ENCODE peak calls at places on chromosomes 6 and 20, in six cellular contexts. One of them, this sample, is unnamed.

GRCh38 chr20:11952621-11953020 is 34.9 kb downstream of the BTBD3 start:
- DNase-seq in neuronal stem cell: no peak
- DNase-seq in H9: no peak
- DNase-seq in mesendoderm: no peak
- DNase-seq in mesenchymal stem cell: no peak
- DNase-seq in H1: no peak
- DNase-seq in this sample: peak

GRCh38 chr6:34339971-34340370 is 52.5 kb downstream of the NUDT3 start:
- DNase-seq in neuronal stem cell: no peak
- DNase-seq in H9: no peak
- DNase-seq in mesendoderm: peak
- DNase-seq in mesenchymal stem cell: no peak
- DNase-seq in H1: no peak
- DNase-seq in this sample: no peak

GRCh38 chr6:151784441-151785214 is 22.9 kb upstream of the ESR1 start:
- DNase-seq in neuronal stem cell: no peak
- DNase-seq in H9: no peak
- DNase-seq in mesendoderm: no peak
- DNase-seq in mesenchymal stem cell: no peak
- DNase-seq in H1: no peak
- DNase-seq in this sample: no peak

GRCh38 chr6:112743343-112743742 is 396.2 kb downstream of the RFPL4B start:
- DNase-seq in neuronal stem cell: no peak
- DNase-seq in H9: no peak
- DNase-seq in mesendoderm: peak
- DNase-seq in mesenchymal stem cell: no peak
- DNase-seq in H1: no peak
- DNase-seq in this sample: no peak

GRCh38 chr6:105184921-105185320 is 5.1 kb upstream of the POPDC3 start:
- DNase-seq in neuronal stem cell: no peak
- DNase-seq in H9: no peak
- DNase-seq in mesendoderm: peak
- DNase-seq in mesenchymal stem cell: no peak
- DNase-seq in H1: no peak
- DNase-seq in this sample: peak

GRCh38 chr6:42140051-42140450 is 2.4 kb downstream of the C6orf132 start:
- DNase-seq in neuronal stem cell: no peak
- DNase-seq in H9: no peak
- DNase-seq in mesendoderm: no peak
- DNase-seq in mesenchymal stem cell: peak
- DNase-seq in H1: no peak
- DNase-seq in this sample: no peak

GRCh38 chr6:36914227-36914794 is 28.6 kb downstream of the C6orf89 start:
- DNase-seq in neuronal stem cell: no peak
- DNase-seq in H9: peak
- DNase-seq in mesendoderm: peak
- DNase-seq in mesenchymal stem cell: peak
- DNase-seq in H1: peak
- DNase-seq in this sample: peak

GRCh38 chr20:16684416-16684815 is 45.4 kb upstream of the SNRPB2 start:
- DNase-seq in neuronal stem cell: no peak
- DNase-seq in H9: no peak
- DNase-seq in mesendoderm: no peak
- DNase-seq in mesenchymal stem cell: no peak
- DNase-seq in H1: no peak
- DNase-seq in this sample: no peak

GRCh38 chr20:63132715-63133471 is 83.0 kb downstream of the YTHDF1 start:
- DNase-seq in neuronal stem cell: no peak
- DNase-seq in H9: peak
- DNase-seq in mesendoderm: no peak
- DNase-seq in mesenchymal stem cell: no peak
- DNase-seq in H1: no peak
- DNase-seq in this sample: no peak

GRCh38 chr6:31723980-31724691 is 963 bp downstream of the MPIG6B start:
- DNase-seq in neuronal stem cell: no peak
- DNase-seq in H9: no peak
- DNase-seq in mesendoderm: no peak
- DNase-seq in mesenchymal stem cell: no peak
- DNase-seq in H1: no peak
- DNase-seq in this sample: no peak

GRCh38 chr6:138654715-138655634 is 118.6 kb upstream of the CCDC28A start:
- DNase-seq in neuronal stem cell: no peak
- DNase-seq in H9: no peak
- DNase-seq in mesendoderm: no peak
- DNase-seq in mesenchymal stem cell: peak
- DNase-seq in H1: no peak
- DNase-seq in this sample: peak

GRCh38 chr6:16669227-16669626 is 92.0 kb downstream of the ATXN1 start:
- DNase-seq in neuronal stem cell: no peak
- DNase-seq in H9: no peak
- DNase-seq in mesendoderm: no peak
- DNase-seq in mesenchymal stem cell: peak
- DNase-seq in H1: no peak
- DNase-seq in this sample: peak

GRCh38 chr6:105991561-105992314 is 94.4 kb upstream of the PRDM1 start:
- DNase-seq in neuronal stem cell: no peak
- DNase-seq in H9: peak
- DNase-seq in mesendoderm: peak
- DNase-seq in mesenchymal stem cell: no peak
- DNase-seq in H1: peak
- DNase-seq in this sample: no peak

GRCh38 chr6:24743265-24743943 is 24.4 kb upstream of the C6orf62 start:
- DNase-seq in neuronal stem cell: no peak
- DNase-seq in H9: no peak
- DNase-seq in mesendoderm: peak
- DNase-seq in mesenchymal stem cell: peak
- DNase-seq in H1: no peak
- DNase-seq in this sample: peak

GRCh38 chr6:8462694-8463093 is 27.3 kb upstream of the SLC35B3 start:
- DNase-seq in neuronal stem cell: no peak
- DNase-seq in H9: no peak
- DNase-seq in mesendoderm: no peak
- DNase-seq in mesenchymal stem cell: no peak
- DNase-seq in H1: no peak
- DNase-seq in this sample: no peak

GRCh38 chr6:107545761-107546160 is 55.8 kb downstream of the SOBP start:
- DNase-seq in neuronal stem cell: no peak
- DNase-seq in H9: no peak
- DNase-seq in mesendoderm: no peak
- DNase-seq in mesenchymal stem cell: no peak
- DNase-seq in H1: no peak
- DNase-seq in this sample: no peak

GRCh38 chr6:43900560-43901329 is 130.7 kb downstream of the VEGFA start:
- DNase-seq in neuronal stem cell: no peak
- DNase-seq in H9: no peak
- DNase-seq in mesendoderm: no peak
- DNase-seq in mesenchymal stem cell: no peak
- DNase-seq in H1: no peak
- DNase-seq in this sample: no peak

GRCh38 chr6:13676551-13677156 is 35.0 kb downstream of the RANBP9 start:
- DNase-seq in neuronal stem cell: no peak
- DNase-seq in H9: no peak
- DNase-seq in mesendoderm: no peak
- DNase-seq in mesenchymal stem cell: no peak
- DNase-seq in H1: no peak
- DNase-seq in this sample: no peak

GRCh38 chr6:42787018-42787611 is 5.3 kb downstream of the BICRAL start:
- DNase-seq in neuronal stem cell: no peak
- DNase-seq in H9: no peak
- DNase-seq in mesendoderm: no peak
- DNase-seq in mesenchymal stem cell: no peak
- DNase-seq in H1: no peak
- DNase-seq in this sample: no peak

GRCh38 chr6:152112503-152113261 is 305.2 kb downstream of the ESR1 start:
- DNase-seq in neuronal stem cell: no peak
- DNase-seq in H9: no peak
- DNase-seq in mesendoderm: no peak
- DNase-seq in mesenchymal stem cell: no peak
- DNase-seq in H1: no peak
- DNase-seq in this sample: no peak

GRCh38 chr6:75922226-75922625 is 150.2 kb downstream of the IMPG1 start:
- DNase-seq in neuronal stem cell: no peak
- DNase-seq in H9: no peak
- DNase-seq in mesendoderm: peak
- DNase-seq in mesenchymal stem cell: peak
- DNase-seq in H1: no peak
- DNase-seq in this sample: peak

GRCh38 chr6:43263314-43264178 is 20.3 kb downstream of the TTBK1 start:
- DNase-seq in neuronal stem cell: no peak
- DNase-seq in H9: peak
- DNase-seq in mesendoderm: peak
- DNase-seq in mesenchymal stem cell: peak
- DNase-seq in H1: peak
- DNase-seq in this sample: peak

GRCh38 chr6:29516108-29516507 is 28.4 kb upstream of the MAS1L start:
- DNase-seq in neuronal stem cell: no peak
- DNase-seq in H9: no peak
- DNase-seq in mesendoderm: no peak
- DNase-seq in mesenchymal stem cell: no peak
- DNase-seq in H1: no peak
- DNase-seq in this sample: peak

GRCh38 chr6:137896647-137897046 is 29.6 kb downstream of the TNFAIP3 start:
- DNase-seq in neuronal stem cell: no peak
- DNase-seq in H9: no peak
- DNase-seq in mesendoderm: no peak
- DNase-seq in mesenchymal stem cell: no peak
- DNase-seq in H1: no peak
- DNase-seq in this sample: no peak

GRCh38 chr6:128158496-128158895 is 257.6 kb upstream of the THEMIS start:
- DNase-seq in neuronal stem cell: no peak
- DNase-seq in H9: no peak
- DNase-seq in mesendoderm: no peak
- DNase-seq in mesenchymal stem cell: peak
- DNase-seq in H1: no peak
- DNase-seq in this sample: peak

GRCh38 chr20:19137641-19138040 is 74.8 kb upstream of the SLC24A3 start:
- DNase-seq in neuronal stem cell: no peak
- DNase-seq in H9: no peak
- DNase-seq in mesendoderm: no peak
- DNase-seq in mesenchymal stem cell: no peak
- DNase-seq in H1: no peak
- DNase-seq in this sample: no peak

GRCh38 chr6:9168669-9169068 is 733.3 kb upstream of the SLC35B3 start:
- DNase-seq in neuronal stem cell: no peak
- DNase-seq in H9: no peak
- DNase-seq in mesendoderm: no peak
- DNase-seq in mesenchymal stem cell: no peak
- DNase-seq in H1: no peak
- DNase-seq in this sample: no peak

GRCh38 chr20:50373674-50374286 is 136.4 kb upstream of the PTPN1 start:
- DNase-seq in neuronal stem cell: no peak
- DNase-seq in H9: no peak
- DNase-seq in mesendoderm: peak
- DNase-seq in mesenchymal stem cell: no peak
- DNase-seq in H1: no peak
- DNase-seq in this sample: no peak

GRCh38 chr6:87756858-87757257 is 54.8 kb upstream of the AKIRIN2 start:
- DNase-seq in neuronal stem cell: no peak
- DNase-seq in H9: no peak
- DNase-seq in mesendoderm: peak
- DNase-seq in mesenchymal stem cell: peak
- DNase-seq in H1: no peak
- DNase-seq in this sample: peak

DNA sequence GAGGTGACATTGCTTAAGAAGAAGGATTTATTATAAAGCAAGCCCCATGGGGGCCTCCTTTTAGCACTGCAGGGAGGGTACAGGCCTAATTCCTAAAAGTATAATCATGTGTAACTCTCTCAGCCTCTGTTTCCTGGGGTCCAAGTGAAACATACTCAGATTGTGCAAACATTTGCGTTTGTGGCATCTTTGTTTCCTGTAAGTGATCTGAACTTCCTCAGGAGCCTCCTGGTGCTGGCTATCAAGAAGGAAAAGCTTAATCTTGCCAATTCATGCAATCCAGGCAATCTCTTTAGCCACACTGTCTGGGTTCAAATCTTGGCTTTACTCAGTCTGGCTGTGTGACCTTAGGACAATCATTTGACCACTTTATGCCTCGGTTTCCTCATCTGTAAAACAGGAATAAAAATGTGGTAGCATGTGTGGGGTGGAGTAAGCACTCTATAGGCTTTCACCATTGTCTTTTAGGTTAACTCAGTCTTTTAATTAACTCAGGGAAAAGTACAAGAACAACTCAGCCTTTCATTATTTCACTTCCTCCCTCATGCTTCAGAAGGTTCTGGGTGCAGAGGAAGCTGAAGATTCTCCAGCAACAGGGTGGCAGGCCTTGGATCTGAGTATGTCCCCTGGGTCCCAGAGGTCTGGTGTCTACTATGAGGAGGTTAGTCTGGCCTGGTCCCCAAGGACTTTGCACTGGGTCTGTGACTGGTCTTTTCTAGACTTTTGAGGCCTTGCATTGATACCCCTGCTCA is 847 bp upstream of the SIRPB2 start:
- DNase-seq in neuronal stem cell: no peak
- DNase-seq in H9: no peak
- DNase-seq in mesendoderm: no peak
- DNase-seq in mesenchymal stem cell: no peak
- DNase-seq in H1: no peak
- DNase-seq in this sample: no peak
- H2BK15ac ChIP-seq in neuronal stem cell: no peak
- H2BK15ac ChIP-seq in H9: no peak
- H2BK15ac ChIP-seq in mesendoderm: no peak
- H2BK15ac ChIP-seq in mesenchymal stem cell: no peak
- H2BK15ac ChIP-seq in H1: no peak
- H2BK15ac ChIP-seq in this sample: no peak

DNA sequence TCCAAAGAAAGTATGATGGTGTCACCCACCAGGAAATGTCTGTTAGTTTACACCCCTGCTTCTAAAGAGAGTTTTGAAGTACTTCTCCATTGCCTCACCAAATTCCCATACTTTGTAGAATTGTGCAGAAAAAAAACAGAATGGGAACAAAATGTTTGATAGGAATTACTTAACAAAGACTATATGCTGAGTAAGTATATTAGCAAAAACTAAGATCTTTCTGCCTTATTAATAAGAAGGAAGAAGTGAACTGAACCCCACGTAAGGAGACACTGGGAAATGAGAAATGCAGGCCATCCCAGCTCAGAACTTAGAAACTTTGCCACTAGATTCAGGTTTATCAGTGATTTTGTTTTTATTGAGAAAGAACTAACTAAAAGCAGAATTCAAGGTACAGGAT is 102.6 kb upstream of the BMP5 start:
- DNase-seq in neuronal stem cell: no peak
- DNase-seq in H9: no peak
- DNase-seq in mesendoderm: no peak
- DNase-seq in mesenchymal stem cell: no peak
- DNase-seq in H1: no peak
- DNase-seq in this sample: no peak
- H2BK15ac ChIP-seq in neuronal stem cell: no peak
- H2BK15ac ChIP-seq in H9: no peak
- H2BK15ac ChIP-seq in mesendoderm: no peak
- H2BK15ac ChIP-seq in mesenchymal stem cell: no peak
- H2BK15ac ChIP-seq in H1: no peak
- H2BK15ac ChIP-seq in this sample: no peak

GRCh38 chr6:108836061-108836460 is 12.2 kb upstream of the ARMC2 start:
- DNase-seq in neuronal stem cell: no peak
- DNase-seq in H9: no peak
- DNase-seq in mesendoderm: no peak
- DNase-seq in mesenchymal stem cell: peak
- DNase-seq in H1: no peak
- DNase-seq in this sample: peak
- H2BK15ac ChIP-seq in neuronal stem cell: no peak
- H2BK15ac ChIP-seq in H9: no peak
- H2BK15ac ChIP-seq in mesendoderm: no peak
- H2BK15ac ChIP-seq in mesenchymal stem cell: no peak
- H2BK15ac ChIP-seq in H1: no peak
- H2BK15ac ChIP-seq in this sample: no peak

GRCh38 chr6:51930602-51931001 is 156.8 kb downstream of the PKHD1 start:
- DNase-seq in neuronal stem cell: no peak
- DNase-seq in H9: no peak
- DNase-seq in mesendoderm: no peak
- DNase-seq in mesenchymal stem cell: no peak
- DNase-seq in H1: no peak
- DNase-seq in this sample: no peak
- H2BK15ac ChIP-seq in neuronal stem cell: no peak
- H2BK15ac ChIP-seq in H9: no peak
- H2BK15ac ChIP-seq in mesendoderm: no peak
- H2BK15ac ChIP-seq in mesenchymal stem cell: no peak
- H2BK15ac ChIP-seq in H1: no peak
- H2BK15ac ChIP-seq in this sample: no peak